ENCODE peak calls at places on chromosomes 6 and 20, in eight cellular contexts. Y is IMR-90; B is KG1; Z is COR-L47; V is AG04450; A is GM18507; K is HEK293T; F is activated T-cell treated with anti-CD3 and anti-CD28 coated beads, Interleukin-2, amount 50 U/mL, for 1 hour. M is an unnamed sample.

GRCh38 chr20:384723-385122 is 4.2 kb downstream of the TRIB3 start:
- DNase-seq in A (no peak), V (no peak), F (no peak), Y (no peak), K (no peak), Z (no peak), B (no peak), M (no peak)

GRCh38 chr20:1813674-1814635 is 81.3 kb upstream of the SIRPA start:
- DNase-seq in V (no peak), B (no peak), A (no peak), K (no peak), F (no peak), Z (no peak), Y (no peak), M (no peak)

GRCh38 chr20:19986419-19986818 is 30.7 kb upstream of the NAA20 start:
- DNase-seq in Y (peak; percentile 85), A (no peak), V (no peak), F (no peak), Z (no peak), K (no peak), B (no peak), M (no peak)

GRCh38 chr6:108071736-108072276 is 2.7 kb downstream of the OSTM1 start:
- DNase-seq in Y (no peak), Z (no peak), F (no peak), B (no peak), A (no peak), V (no peak), K (no peak), M (no peak)

GRCh38 chr6:1229301-1229700 is 82.6 kb upstream of the FOXQ1 start:
- DNase-seq in Z (no peak), F (no peak), A (no peak), Y (no peak), K (no peak), V (no peak), B (no peak), M (no peak)

GRCh38 chr6:25706314-25707014 is 48.1 kb upstream of the SLC17A4 start:
- DNase-seq in B (no peak), Z (no peak), V (no peak), F (no peak), Y (no peak), A (no peak), K (no peak), M (no peak)

GRCh38 chr6:54970337-54970736 is 123.8 kb downstream of the FAM83B start:
- DNase-seq in K (no peak), A (no peak), Z (no peak), F (no peak), Y (no peak), B (no peak), V (no peak), M (no peak)

GRCh38 chr20:13554706-13555105 is 84.0 kb downstream of the TASP1 start:
- DNase-seq in V (no peak), Y (peak; percentile 44), K (no peak), F (no peak), A (no peak), B (no peak), Z (no peak), M (no peak)

GRCh38 chr6:84255641-84256040 is 28.2 kb upstream of the CEP162 start:
- DNase-seq in Z (no peak), V (no peak), K (no peak), B (no peak), A (no peak), Y (no peak), F (no peak), M (no peak)

GRCh38 chr6:162443101-162443500 is 284.5 kb downstream of the PRKN start:
- DNase-seq in F (no peak), B (no peak), Y (no peak), V (no peak), Z (no peak), A (no peak), K (no peak), M (no peak)

GRCh38 chr6:74611220-74611619 is 594.6 kb downstream of the COL12A1 start:
- DNase-seq in K (no peak), A (no peak), B (no peak), F (no peak), V (no peak), Y (peak; percentile 29), Z (no peak), M (no peak)

GRCh38 chr20:36854343-36855240 is 21.3 kb upstream of the TLDC2 start:
- DNase-seq in V (no peak), Y (peak; percentile 28), B (no peak), F (no peak), A (no peak), K (no peak), Z (no peak), M (no peak)

GRCh38 chr6:118542184-118542952 is 5.7 kb upstream of the PLN start:
- DNase-seq in Y (peak; percentile 85), Z (no peak), B (no peak), K (no peak), F (no peak), A (no peak), V (no peak), M (no peak)

GRCh38 chr6:158083687-158084325 is 84.3 kb downstream of the SERAC1 start:
- DNase-seq in Y (no peak), V (no peak), K (no peak), Z (no peak), F (no peak), B (no peak), A (no peak), M (no peak)

GRCh38 chr6:11205721-11206120 is 26.7 kb downstream of the NEDD9 start:
- DNase-seq in K (no peak), B (no peak), V (no peak), A (no peak), Z (no peak), F (no peak), Y (no peak), M (no peak)

GRCh38 chr6:25035451-25036435 is 100.0 kb upstream of the RIPOR2 start:
- DNase-seq in K (no peak), Y (no peak), Z (no peak), V (no peak), F (no peak), A (no peak), B (no peak), M (no peak)

GRCh38 chr20:32018269-32019155 is 8.3 kb downstream of the CCM2L start:
- DNase-seq in K (peak; percentile 85), Y (no peak), B (no peak), A (no peak), F (peak; percentile 58), V (no peak), Z (peak; percentile 80), M (peak; percentile 63)

GRCh38 chr20:63140683-63141433 is 75.1 kb downstream of the YTHDF1 start:
- DNase-seq in Y (no peak), V (no peak), Z (no peak), A (no peak), F (no peak), B (no peak), K (no peak), M (no peak)

GRCh38 chr20:19992996-19993908 is 23.9 kb upstream of the NAA20 start:
- DNase-seq in B (no peak), Y (peak; percentile 91), F (no peak), Z (no peak), K (no peak), V (peak; percentile 65), A (no peak), M (no peak)

GRCh38 chr6:160900031-160900430 is 91.5 kb upstream of the MAP3K4 start:
- DNase-seq in F (no peak), Z (no peak), K (no peak), A (no peak), Y (no peak), V (no peak), B (no peak), M (no peak)

GRCh38 chr6:34969662-34970265 is 80.7 kb downstream of the ANKS1A start:
- DNase-seq in V (no peak), A (no peak), Z (no peak), B (no peak), K (no peak), F (no peak), Y (peak; percentile 70), M (no peak)

GRCh38 chr6:70277480-70277879 is 25.4 kb downstream of the COL9A1 start:
- DNase-seq in K (no peak), F (no peak), Z (no peak), V (no peak), B (no peak), A (no peak), Y (peak; percentile 23), M (no peak)

GRCh38 chr6:19317587-19317986 is 519.6 kb upstream of the ID4 start:
- DNase-seq in B (no peak), V (no peak), F (no peak), Y (no peak), Z (no peak), K (no peak), A (no peak), M (no peak)

GRCh38 chr6:109445382-109445781 is 4.9 kb downstream of the SMPD2 start:
- DNase-seq in Y (no peak), K (no peak), Z (no peak), F (peak; percentile 19), A (no peak), V (no peak), B (no peak), M (no peak)

GRCh38 chr20:48397689-48398005 is 430.2 kb downstream of the PREX1 start:
- DNase-seq in Z (no peak), V (no peak), Y (no peak), B (no peak), F (no peak), K (no peak), A (no peak), M (no peak)

GRCh38 chr20:25033250-25033940 is 24.5 kb downstream of the ACSS1 start:
- DNase-seq in A (no peak), K (no peak), B (no peak), Y (no peak), V (no peak), Z (no peak), F (no peak), M (no peak)

GRCh38 chr6:11096109-11096508 is 2.5 kb downstream of the SMIM13 start:
- DNase-seq in B (no peak), K (peak; percentile 34), Y (peak; percentile 80), F (no peak), A (no peak), Z (peak; percentile 50), V (no peak), M (no peak)

GRCh38 chr6:121110733-121111132 is 223.5 kb downstream of the TBC1D32 start:
- DNase-seq in F (no peak), K (no peak), Z (no peak), A (no peak), V (no peak), Y (no peak), B (no peak), M (no peak)

GRCh38 chr6:145929037-145929633 is 35.0 kb downstream of the SHPRH start:
- DNase-seq in Z (no peak), Y (peak; percentile 60), A (no peak), B (peak; percentile 24), V (peak; percentile 13), K (peak; percentile 20), F (no peak), M (no peak)

GRCh38 chr6:14232889-14233288 is 115.3 kb downstream of the CD83 start:
- DNase-seq in K (no peak), Z (no peak), V (no peak), Y (no peak), B (no peak), F (no peak), A (no peak), M (no peak)

GRCh38 chr20:5696011-5696559 is 54.1 kb upstream of the SHLD1 start:
- DNase-seq in F (no peak), Y (peak; percentile 99), A (no peak), Z (no peak), B (no peak), V (peak; percentile 92), K (no peak), M (no peak)

GRCh38 chr6:148513145-148514071 is 170.8 kb downstream of the SASH1 start:
- DNase-seq in Y (peak; percentile 63), F (no peak), A (no peak), B (no peak), K (no peak), V (no peak), Z (no peak), M (no peak)

GRCh38 chr6:27237089-27237723 is 10.3 kb upstream of the PRSS16 start:
- DNase-seq in K (peak; percentile 48), V (no peak), Z (no peak), Y (peak; percentile 77), F (peak; percentile 32), B (peak; percentile 31), A (no peak), M (peak; percentile 47)

GRCh38 chr20:25082498-25082873 is 545 bp upstream of the VSX1 start:
- DNase-seq in A (no peak), K (no peak), B (no peak), V (no peak), Z (no peak), Y (no peak), F (no peak), M (no peak)

M was measured in activated naive CD8-positive, alpha-beta T cell treated with anti-CD3 and anti-CD28 coated beads, Interleukin-2, amount 10 ng/mL, durations not matched to agents 7 days and 5 days.